ENCODE peak calls at places on chromosomes 3 and 15, in six cellular contexts. K, L, N, I, T and Q are unnamed samples. For H3K4me1, the result is how much of the 10 kb centered on the place peaks cover.

GRCh38 chr3:154324919-154325318 is 632 bp upstream of the DHX36 start:
- DNase-seq in I (no peak), N (no peak), K (no peak), L (no peak), T (peak), Q (no peak)

GRCh38 chr15:85443593-85444328 is 63.4 kb downstream of the AKAP13 start:
- DNase-seq in N (no peak), L (no peak), T (peak), K (no peak), I (peak), Q (peak)

GRCh38 chr3:24686764-24687163 is 192.1 kb upstream of the THRB start:
- DNase-seq in N (no peak), L (no peak), T (no peak), I (peak), K (no peak), Q (no peak)

GRCh38 chr3:172378439-172378838 is 69.8 kb downstream of the GHSR start:
- DNase-seq in L (no peak), K (no peak), N (no peak), I (no peak), T (no peak), Q (no peak)

GRCh38 chr15:36080759-36081158 is 498.7 kb upstream of the CDIN1 start:
- DNase-seq in I (no peak), T (no peak), K (no peak), L (no peak), N (no peak), Q (no peak)

GRCh38 chr3:183698760-183699159 is 1.2 kb downstream of the YEATS2 start:
- DNase-seq in T (peak), L (no peak), N (no peak), I (peak), K (no peak), Q (no peak)

GRCh38 chr3:123713211-123713610 is 128.4 kb upstream of the HACD2 start:
- DNase-seq in N (no peak), K (no peak), T (no peak), L (no peak), I (no peak), Q (no peak)

GRCh38 chr3:94412966-94413720 is 350.3 kb downstream of the NSUN3 start:
- DNase-seq in N (no peak), L (peak), I (no peak), K (no peak), T (no peak), Q (peak)

GRCh38 chr3:43270078-43270477 is 16.3 kb upstream of the SNRK start:
- DNase-seq in I (no peak), L (no peak), T (no peak), K (no peak), N (no peak), Q (no peak)

GRCh38 chr3:52920872-52921271 is 23.5 kb upstream of the STIMATE start:
- DNase-seq in K (no peak), I (no peak), T (no peak), N (no peak), L (no peak), Q (no peak)

GRCh38 chr15:41877631-41878354 is 16.1 kb downstream of the SPTBN5 start:
- DNase-seq in K (no peak), T (no peak), L (no peak), N (no peak), I (no peak), Q (no peak)

GRCh38 chr3:148697311-148698189 is at the start of gene AGTR1:
- DNase-seq in N (no peak), K (peak), L (peak), T (peak), I (peak), Q (peak)

GRCh38 chr3:127666684-127667083 is 6.1 kb upstream of the ABTB1 start:
- DNase-seq in L (no peak), I (no peak), T (no peak), N (no peak), K (no peak), Q (no peak)

GRCh38 chr15:32867313-32867626 is 149.5 kb downstream of the GREM1 start:
- DNase-seq in K (no peak), N (no peak), I (peak), T (no peak), L (no peak), Q (no peak)

GRCh38 chr3:193780810-193781472 is 187.9 kb downstream of the OPA1 start:
- DNase-seq in L (peak), I (peak), T (peak), N (no peak), K (no peak), Q (peak)

GRCh38 chr15:79212589-79213139 is 69.9 kb upstream of the ANKRD34C start:
- DNase-seq in N (no peak), L (peak), T (no peak), I (no peak), K (no peak), Q (no peak)

GRCh38 chr3:157532529-157533297 is 29.5 kb upstream of the VEPH1 start:
- DNase-seq in T (peak), L (peak), I (peak), K (peak), N (no peak), Q (peak)

GRCh38 chr3:155870133-155870944 is at the start of gene GMPS:
- DNase-seq in T (peak), N (peak), I (peak), K (peak), L (peak), Q (peak)

GRCh38 chr15:75321711-75322110 is 14.2 kb upstream of the COMMD4 start:
- DNase-seq in K (no peak), I (no peak), N (no peak), L (no peak), T (no peak), Q (no peak)

GRCh38 chr3:64349531-64349930 is 124.3 kb upstream of the PRICKLE2 start:
- DNase-seq in K (no peak), T (no peak), I (no peak), N (no peak), L (no peak), Q (no peak)

GRCh38 chr3:48018841-48019240 is 2.6 kb upstream of the MAP4 start:
- DNase-seq in T (peak), I (peak), L (no peak), N (no peak), K (no peak), Q (no peak)

GRCh38 chr3:10334042-10334441 is 13.1 kb upstream of the SEC13 start:
- DNase-seq in K (no peak), T (no peak), N (no peak), I (no peak), L (no peak), Q (no peak)

GRCh38 chr3:107796786-107797185 is 274.0 kb downstream of the BBX start:
- DNase-seq in N (no peak), L (no peak), I (peak), T (peak), K (no peak), Q (no peak)

GRCh38 chr15:57861039-57861638 is 154.6 kb downstream of the POLR2M start:
- DNase-seq in I (peak), N (no peak), K (peak), L (no peak), T (peak), Q (no peak)

GRCh38 chr3:22934973-22935372 is 268.2 kb upstream of the UBE2E2 start:
- DNase-seq in T (no peak), L (no peak), N (no peak), I (peak), K (no peak), Q (no peak)

DNA sequence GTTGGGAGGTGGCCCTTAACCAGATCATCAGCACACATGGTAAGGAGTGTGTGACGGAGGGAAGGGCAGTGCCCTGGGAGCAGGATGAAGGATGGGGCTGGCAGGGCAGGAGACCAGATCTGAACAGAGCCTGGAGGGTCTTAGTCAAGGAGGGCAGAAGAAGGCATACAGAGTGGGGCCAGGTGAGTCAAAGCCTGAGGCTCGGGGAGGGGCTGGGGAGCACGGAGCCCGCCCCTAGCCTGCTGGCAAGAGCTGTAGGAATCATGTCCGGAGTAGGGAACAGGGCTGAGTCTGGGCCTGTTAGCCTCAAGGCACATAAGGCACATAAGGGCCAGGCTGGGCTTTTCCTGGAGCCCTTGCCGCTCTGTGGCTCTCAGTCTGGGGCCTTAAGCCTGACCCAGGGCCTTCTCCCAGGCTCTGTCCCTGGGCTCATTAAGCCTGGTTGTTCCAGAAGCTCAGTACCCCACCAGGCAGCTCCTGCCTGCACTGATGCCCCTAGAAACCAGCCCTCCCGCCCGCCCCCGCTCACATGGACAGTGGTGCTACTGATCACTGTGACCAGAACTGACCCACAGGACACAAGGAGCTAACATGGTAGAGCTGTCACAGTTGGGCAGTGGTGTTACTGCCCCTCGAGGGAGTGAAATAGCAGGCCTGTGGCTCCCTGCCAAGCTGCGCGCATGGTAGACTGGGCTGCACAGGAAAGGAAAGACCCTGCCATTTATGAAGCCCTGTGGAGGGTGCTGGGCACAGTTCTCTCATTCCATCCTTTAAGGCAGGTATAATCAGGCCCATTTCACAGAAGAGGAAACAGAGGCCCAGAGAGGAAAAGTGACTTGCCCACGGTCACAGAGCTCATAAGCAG is 14.6 kb downstream of the ISG20 start:
- DNase-seq in L (no peak), T (no peak), K (no peak), N (no peak), I (no peak), Q (no peak)
- H3K4me1 ChIP-seq in L (under half), T (under half), K (under half), N (half or more), I (under half), Q (under half)

GRCh38 chr3:184789314-184789998 is 22.5 kb upstream of the VPS8 start:
- DNase-seq in T (no peak), N (no peak), L (no peak), K (no peak), I (no peak), Q (peak)
- H3K4me1 ChIP-seq in T (under half), N (under half), L (under half), K (under half), I (under half), Q (under half)

GRCh38 chr15:69049976-69050375 is 35.5 kb downstream of the NOX5 start:
- DNase-seq in L (no peak), K (no peak), N (no peak), I (no peak), T (no peak), Q (no peak)

GRCh38 chr15:69044899-69045298 is 30.4 kb downstream of the NOX5 start:
- DNase-seq in N (no peak), K (no peak), I (peak), L (no peak), T (no peak), Q (no peak)

GRCh38 chr15:69046781-69047180 is 32.3 kb downstream of the NOX5 start:
- DNase-seq in L (no peak), T (no peak), K (no peak), I (no peak), N (no peak), Q (no peak)

GRCh38 chr15:69042531-69042930 is 28.0 kb downstream of the NOX5 start:
- DNase-seq in T (no peak), N (no peak), K (no peak), I (no peak), L (no peak), Q (peak)

DNA sequence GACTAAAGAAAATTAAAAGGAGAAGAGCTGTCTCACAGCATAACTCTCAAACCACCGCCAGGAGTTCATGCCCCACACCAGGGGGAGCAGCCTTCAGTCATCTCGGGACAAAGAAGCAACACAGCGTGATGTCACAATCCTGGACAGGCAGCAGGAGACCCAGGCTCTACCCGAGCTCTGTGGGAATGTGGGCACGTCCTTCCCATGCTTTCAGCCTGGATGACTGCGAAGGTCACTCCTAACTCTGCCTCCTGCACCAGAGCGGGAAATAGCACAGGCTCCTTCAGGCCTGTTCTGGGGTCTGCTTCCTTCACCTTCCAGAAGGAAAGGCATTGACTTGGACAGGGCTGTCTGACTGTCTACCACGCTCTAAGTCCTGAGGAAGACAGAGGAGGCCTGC is 31.3 kb downstream of the NOX5 start:
- DNase-seq in T (peak), N (no peak), L (no peak), I (peak), K (no peak), Q (no peak)
- H3K4me1 ChIP-seq in T (under half), N (under half), L (under half), I (under half), K (under half), Q (under half)

DNA sequence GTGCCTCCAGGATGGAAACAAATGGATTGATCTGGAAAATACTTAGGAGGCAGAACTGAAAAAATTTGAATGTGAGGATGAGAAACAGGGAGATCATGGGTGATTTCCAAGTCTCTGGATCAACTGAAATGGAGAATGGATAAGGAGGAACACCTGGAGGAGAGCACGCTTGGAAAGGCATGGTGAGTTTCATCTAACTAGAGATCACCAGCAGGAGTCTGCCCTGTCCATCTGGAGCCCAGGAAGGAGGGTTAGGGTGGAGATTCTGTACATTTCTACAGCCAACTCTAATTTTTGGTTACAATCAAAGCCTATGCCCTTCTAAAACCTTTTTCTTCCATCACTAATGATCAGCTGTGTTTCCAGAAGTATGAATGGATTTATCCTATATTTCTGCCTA is 995.9 kb upstream of the CFAP20DC start:
- DNase-seq in L (no peak), K (no peak), T (no peak), I (no peak), N (no peak), Q (no peak)
- H3K4me1 ChIP-seq in L (under half), K (under half), T (under half), I (under half), N (under half), Q (under half)